ENCODE peak calls at places on chromosomes 13 and 19, in seven cellular contexts. X is IMR-90; K is activated T-cell treated with anti-CD3 and anti-CD28 coated beads, Interleukin-2, amount 50 U/mL, for 72 hours; Z is fibroblast of pulmonary artery; T is activated T-helper 9 cell treated with anti-CD3 and anti-CD28 coated beads, Interleukin-2, amount 50 U/mL, for 16 hours; C is activated naive CD4-positive, alpha-beta T cell treated with anti-CD3 and anti-CD28 coated beads, Interleukin-2, amount 10 ng/mL, durations not matched to agents 7 days and 5 days; V is tibial artery. S is an unnamed sample.

GRCh38 chr13:108777421-108778420 is 148.3 kb downstream of the MYO16 start:
- DNase-seq in V (no peak), X (peak), C (no peak), T (no peak), K (no peak), Z (no peak), S (no peak)

GRCh38 chr13:104286566-104287290 is 1220.5 kb upstream of the SLC10A2 start:
- DNase-seq in K (no peak), T (no peak), V (no peak), Z (no peak), C (no peak), X (no peak), S (peak)

GRCh38 chr19:38049105-38049649 is 142.2 kb downstream of the SIPA1L3 start:
- DNase-seq in C (peak), X (no peak), V (no peak), Z (peak), T (peak), K (peak), S (no peak)

GRCh38 chr19:2770055-2771013 is 12.7 kb downstream of the SGTA start:
- DNase-seq in Z (peak), X (peak), V (no peak), C (no peak), K (no peak), T (no peak), S (no peak)

GRCh38 chr13:99970761-99971575 is 599 bp downstream of the ZIC5 start:
- DNase-seq in T (no peak), X (no peak), C (no peak), V (no peak), K (no peak), Z (no peak), S (no peak)

GRCh38 chr13:43874512-43875092 is 4.9 kb downstream of the CCDC122 start:
- DNase-seq in C (no peak), X (peak), K (no peak), T (no peak), V (no peak), Z (peak), S (peak)

GRCh38 chr19:54317108-54317964 is 4.4 kb upstream of the LILRA5 start:
- DNase-seq in C (no peak), T (no peak), X (no peak), Z (no peak), K (no peak), V (peak), S (no peak)

GRCh38 chr13:112722433-112723250 is 32.8 kb downstream of the ATP11A start:
- DNase-seq in T (no peak), K (no peak), X (peak), C (no peak), V (no peak), Z (peak), S (peak)

GRCh38 chr19:17794731-17795494 is at the start of gene B3GNT3:
- DNase-seq in K (no peak), T (no peak), C (no peak), V (no peak), Z (peak), X (no peak), S (no peak)

GRCh38 chr13:39273953-39274352 is 235.7 kb downstream of the NHLRC3 start:
- DNase-seq in Z (peak), V (no peak), T (no peak), C (no peak), X (no peak), K (no peak), S (peak)

GRCh38 chr19:41321600-41322270 is 11.8 kb downstream of the CCDC97 start:
- DNase-seq in X (peak), Z (peak), C (no peak), T (no peak), K (peak), V (no peak), S (peak)

GRCh38 chr13:99316657-99317244 is 9.6 kb upstream of the GPR183 start:
- DNase-seq in X (no peak), Z (no peak), K (no peak), T (no peak), V (no peak), C (no peak), S (no peak)

GRCh38 chr19:39550197-39550596 is 10.2 kb upstream of the EID2 start:
- DNase-seq in Z (no peak), K (no peak), T (no peak), X (no peak), V (no peak), C (no peak), S (no peak)

GRCh38 chr13:40026741-40027140 is 371.3 kb downstream of the COG6 start:
- DNase-seq in Z (no peak), V (no peak), C (peak), X (no peak), K (peak), T (peak), S (no peak)

GRCh38 chr19:330503-330902 is 14.1 kb downstream of the MIER2 start:
- DNase-seq in V (no peak), T (no peak), C (no peak), Z (no peak), X (no peak), K (no peak), S (no peak)

GRCh38 chr13:110698689-110699088 is 7.2 kb downstream of the CARS2 start:
- DNase-seq in C (no peak), K (no peak), V (no peak), T (no peak), X (no peak), Z (no peak), S (no peak)

GRCh38 chr13:41458187-41458938 is 1.0 kb downstream of the RGCC start:
- DNase-seq in Z (no peak), C (peak), T (peak), K (peak), X (peak), V (no peak), S (peak)

GRCh38 chr13:100363874-100364273 is 224.7 kb downstream of the GGACT start:
- DNase-seq in C (no peak), V (no peak), X (peak), T (no peak), Z (peak), K (no peak), S (peak)

GRCh38 chr13:86569974-86570373 is 770.8 kb upstream of the SLITRK6 start:
- DNase-seq in C (no peak), T (no peak), K (no peak), Z (no peak), V (no peak), X (no peak), S (no peak)

GRCh38 chr19:45455707-45456499 is 11.9 kb upstream of the FOSB start:
- DNase-seq in C (peak), V (peak), X (peak), K (peak), T (peak), Z (peak), S (peak)

GRCh38 chr19:771332-771785 is 20.4 kb downstream of the MISP start:
- DNase-seq in K (peak), X (peak), Z (peak), T (no peak), C (peak), V (no peak), S (peak)

GRCh38 chr13:110150384-110151091 is 156.4 kb downstream of the COL4A1 start:
- DNase-seq in T (no peak), K (no peak), V (no peak), C (no peak), Z (peak), X (peak), S (no peak)

GRCh38 chr19:5738423-5738822 is 18.0 kb downstream of the CATSPERD start:
- DNase-seq in C (no peak), K (no peak), Z (peak), T (no peak), X (no peak), V (no peak), S (no peak)

GRCh38 chr13:38763446-38764381 is 76.8 kb downstream of the FREM2 start:
- DNase-seq in K (no peak), X (peak), C (no peak), Z (peak), V (no peak), T (no peak), S (peak)

GRCh38 chr13:51520524-51520923 is 63.7 kb upstream of the WDFY2 start:
- DNase-seq in V (no peak), X (peak), Z (peak), K (no peak), T (no peak), C (no peak), S (no peak)

GRCh38 chr19:33375760-33376159 is 2.3 kb downstream of the CEBPG start:
- DNase-seq in V (no peak), Z (peak), X (peak), K (no peak), T (no peak), C (no peak), S (no peak)

GRCh38 chr13:99145461-99145860 is 55.2 kb upstream of the UBAC2 start:
- DNase-seq in Z (no peak), X (no peak), C (no peak), T (no peak), V (no peak), K (no peak), S (no peak)

GRCh38 chr13:98535501-98536357 is 41.2 kb downstream of the STK24 start:
- DNase-seq in T (no peak), Z (no peak), X (no peak), V (no peak), K (no peak), C (no peak), S (no peak)

GRCh38 chr19:35375505-35376307 is 4.8 kb downstream of the GPR42 start:
- DNase-seq in K (no peak), Z (no peak), X (no peak), T (no peak), C (no peak), V (no peak), S (no peak)